ENCODE peak calls at places on chromosomes 3 and 15, in eight cellular contexts. I is body of pancreas, C is stomach, B is tibial nerve, N is heart left ventricle, U is Peyer's patch, P is IMR-90, K is NB4. T is an unnamed sample.

GRCh38 chr15:81029416-81030367 is 29.0 kb downstream of the TLNRD1 start:
- DNase-seq in I (no peak), C (no peak), B (no peak), N (no peak), U (no peak), P (peak; percentile 31), K (peak; percentile 19), T (no peak)

GRCh38 chr3:14861451-14862302 is 42.9 kb downstream of the FGD5 start:
- DNase-seq in I (no peak), C (no peak), B (no peak), N (no peak), U (no peak), P (no peak), K (peak; percentile 45), T (no peak)

GRCh38 chr3:37590328-37591079 is 271.2 kb upstream of the CTDSPL start:
- DNase-seq in I (no peak), C (peak; percentile 52), B (peak; percentile 46), N (peak; percentile 64), U (no peak), P (no peak), K (peak; percentile 5), T (peak; percentile 24)

GRCh38 chr15:26985050-26985449 is 14.1 kb downstream of the GABRG3 start:
- DNase-seq in I (no peak), C (no peak), B (no peak), N (no peak), U (no peak), P (no peak), K (no peak), T (no peak)

GRCh38 chr15:43241100-43241499 is 20.3 kb upstream of the EPB42 start:
- DNase-seq in I (no peak), C (no peak), B (no peak), N (peak; percentile 44), U (no peak), P (peak; percentile 32), K (no peak), T (no peak)

GRCh38 chr3:39255503-39256325 is 24.1 kb downstream of the CX3CR1 start:
- DNase-seq in I (no peak), C (no peak), B (no peak), N (peak; percentile 36), U (peak; percentile 79), P (no peak), K (peak; percentile 96), T (no peak)

GRCh38 chr3:195612075-195612800 is 28.5 kb upstream of the APOD start:
- DNase-seq in I (no peak), C (peak; percentile 21), B (peak; percentile 23), N (no peak), U (no peak), P (no peak), K (peak; percentile 23), T (no peak)

GRCh38 chr15:85463976-85464375 is 83.6 kb downstream of the AKAP13 start:
- DNase-seq in I (no peak), C (no peak), B (no peak), N (no peak), U (no peak), P (no peak), K (no peak), T (no peak)

GRCh38 chr3:58336135-58336882 is 3.6 kb downstream of the PXK start:
- DNase-seq in I (no peak), C (no peak), B (no peak), N (no peak), U (no peak), P (peak; percentile 89), K (peak; percentile 31), T (peak; percentile 74)

GRCh38 chr3:10653866-10654611 is 148.7 kb upstream of the ATP2B2 start:
- DNase-seq in I (no peak), C (no peak), B (no peak), N (no peak), U (no peak), P (no peak), K (no peak), T (no peak)

GRCh38 chr3:138051946-138052802 is 42.2 kb downstream of the CLDN18 start:
- DNase-seq in I (peak; percentile 34), C (peak; percentile 75), B (no peak), N (peak; percentile 51), U (no peak), P (peak; percentile 62), K (peak; percentile 65), T (no peak)

GRCh38 chr3:16936233-16936632 is 51.5 kb downstream of the PLCL2 start:
- DNase-seq in I (no peak), C (no peak), B (no peak), N (no peak), U (no peak), P (no peak), K (peak; percentile 5), T (no peak)

GRCh38 chr3:10548997-10549396 is 43.6 kb upstream of the ATP2B2 start:
- DNase-seq in I (no peak), C (no peak), B (no peak), N (no peak), U (no peak), P (no peak), K (peak; percentile 30), T (no peak)

GRCh38 chr3:20043825-20044224 is 3.6 kb downstream of the KAT2B start:
- DNase-seq in I (no peak), C (no peak), B (no peak), N (no peak), U (no peak), P (no peak), K (no peak), T (no peak)

GRCh38 chr3:157174265-157174615 is 14.3 kb upstream of the CCNL1 start:
- DNase-seq in I (peak; percentile 48), C (no peak), B (no peak), N (no peak), U (peak; percentile 21), P (no peak), K (no peak), T (no peak)

GRCh38 chr3:185915642-185916041 is 22.2 kb downstream of the TRA2B start:
- DNase-seq in I (no peak), C (no peak), B (no peak), N (no peak), U (no peak), P (no peak), K (no peak), T (no peak)

DNA sequence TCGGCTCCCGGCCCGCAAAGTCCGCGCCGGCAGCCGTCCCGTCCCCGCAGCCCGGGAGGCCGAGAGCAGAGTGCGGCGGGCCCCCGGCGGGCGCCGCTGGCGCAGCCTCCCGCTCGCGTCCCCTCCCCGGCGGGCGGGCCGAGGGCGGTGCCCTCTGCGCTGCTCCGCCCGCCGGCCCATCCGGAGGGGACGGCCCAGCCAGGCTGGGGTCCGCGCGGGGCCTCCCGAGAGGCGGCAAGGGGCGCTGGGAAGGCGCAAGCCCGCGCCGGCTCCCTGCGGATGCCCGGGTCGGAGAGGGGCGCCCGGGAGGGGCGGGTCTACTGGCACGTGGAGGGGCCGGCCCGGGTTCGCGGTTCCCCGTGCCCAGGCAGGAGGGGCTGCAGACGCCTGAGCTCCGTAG is at the start of the genes CLCN2 and POLR2H:
- DNase-seq in I (peak; percentile 51), C (peak; percentile 50), B (no peak), N (peak; percentile 72), U (peak; percentile 40), P (peak; percentile 33), K (peak; percentile 85), T (peak; percentile 65)
- TF ChIP-seq POLR2A in I (no peak), C (no peak), B (peak; percentile 93), N (no peak), U (peak; percentile 72), P (no peak), K (peak; percentile 63), T (peak; percentile 63)

GRCh38 chr3:129313415-129313982 is 34.8 kb downstream of the HMCES start:
- DNase-seq in I (peak; percentile 33), C (no peak), B (no peak), N (no peak), U (no peak), P (peak; percentile 9), K (no peak), T (no peak)
- TF ChIP-seq POLR2A in I (peak; percentile 53), C (no peak), B (no peak), N (no peak), U (no peak), P (no peak), K (peak; percentile 4), T (peak; percentile 21)

GRCh38 chr15:75214293-75215096 is 12.8 kb downstream of the C15orf39 start:
- DNase-seq in I (no peak), C (no peak), B (no peak), N (no peak), U (no peak), P (no peak), K (no peak), T (no peak)

GRCh38 chr15:75211436-75212199 is 9.9 kb downstream of the C15orf39 start:
- DNase-seq in I (no peak), C (no peak), B (no peak), N (no peak), U (no peak), P (no peak), K (no peak), T (no peak)

GRCh38 chr15:75212200-75212858 is 10.6 kb downstream of the C15orf39 start:
- DNase-seq in I (no peak), C (no peak), B (no peak), N (no peak), U (no peak), P (no peak), K (no peak), T (no peak)

GRCh38 chr15:75213768-75214221 is 12.1 kb downstream of the C15orf39 start:
- DNase-seq in I (no peak), C (no peak), B (no peak), N (no peak), U (no peak), P (no peak), K (no peak), T (no peak)

DNA sequence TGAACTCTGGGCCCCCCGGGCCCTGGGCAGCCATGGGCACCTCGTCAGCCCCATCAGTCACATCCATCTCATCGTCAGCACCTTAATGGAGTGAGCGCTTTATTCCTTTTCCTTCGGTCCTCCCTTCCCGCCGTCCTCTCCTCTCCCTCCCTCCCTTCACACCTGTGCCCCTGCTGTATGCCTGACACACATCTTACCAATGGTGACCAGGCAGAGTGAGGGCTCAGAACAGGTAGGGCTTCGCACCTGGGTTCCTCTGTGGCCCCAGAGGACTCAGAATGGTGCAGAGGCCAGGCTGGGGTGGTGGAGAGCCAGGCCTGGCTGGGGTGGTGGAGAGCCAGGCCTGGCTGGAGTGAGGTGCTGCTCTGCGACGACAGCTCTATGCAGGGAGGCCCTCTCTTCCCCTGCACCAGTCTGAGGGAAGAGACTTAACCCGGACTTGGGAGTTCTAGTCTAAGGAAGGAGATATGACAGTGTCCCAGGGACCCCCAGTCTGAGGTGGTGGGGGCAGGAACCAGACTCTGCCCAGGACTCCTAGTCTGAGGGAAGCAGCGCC is 11.6 kb downstream of the C15orf39 start:
- DNase-seq in I (no peak), C (no peak), B (no peak), N (no peak), U (no peak), P (no peak), K (no peak), T (no peak)
- TF ChIP-seq POLR2A in I (no peak), C (no peak), B (no peak), N (no peak), U (no peak), P (no peak), K (peak; percentile 27), T (no peak)

DNA sequence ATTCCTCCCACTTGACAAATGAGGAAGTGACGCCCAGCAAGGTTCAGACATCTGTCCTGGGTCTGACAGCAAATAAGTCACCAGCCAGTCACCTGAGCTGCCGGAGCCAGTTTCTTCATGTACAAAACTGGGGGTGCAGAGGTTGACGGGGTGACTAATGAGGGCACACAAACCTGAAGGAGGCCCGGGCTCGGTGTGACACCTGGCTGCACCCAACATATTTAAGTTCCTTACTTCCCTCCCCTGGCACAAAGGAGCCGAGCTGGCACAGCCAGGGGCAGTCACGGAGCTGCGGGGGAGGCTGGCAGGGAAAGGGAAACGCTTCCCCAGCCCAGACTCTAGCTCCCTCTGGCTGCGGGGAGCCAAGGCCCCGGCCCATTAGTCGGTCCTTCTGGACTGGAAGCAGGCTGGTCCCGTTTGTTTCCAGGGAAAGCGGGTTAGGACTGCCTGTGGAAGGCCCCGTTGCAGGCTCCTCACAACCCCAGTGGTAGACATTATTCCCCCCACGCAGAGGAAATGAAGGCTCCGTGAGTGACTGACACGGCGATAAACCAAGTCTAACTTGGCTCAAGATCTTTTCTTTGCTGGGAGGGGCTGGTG is 2.3 kb downstream of the FBXL22 start:
- DNase-seq in I (peak; percentile 81), C (peak; percentile 88), B (no peak), N (peak; percentile 80), U (peak; percentile 82), P (no peak), K (peak; percentile 66), T (no peak)
- TF ChIP-seq POLR2A in I (peak; percentile 61), C (no peak), B (no peak), N (no peak), U (no peak), P (no peak), K (no peak), T (no peak)